ENCODE peak calls at places on chromosomes 4 and X, in four cellular contexts. One of them, this sample, is unnamed.

GRCh38 chr4:972651-973424 is 531 bp downstream of the DGKQ start:
- DNase-seq in IMR-90: no peak
- DNase-seq in H9: no peak
- DNase-seq in H1: peak
- DNase-seq in this sample: no peak

GRCh38 chr4:100188829-100189228 is 1.4 kb downstream of the DDIT4L start:
- DNase-seq in H9: no peak
- DNase-seq in IMR-90: no peak
- DNase-seq in H1: no peak
- DNase-seq in this sample: no peak

GRCh38 chr4:34362654-34363053 is 1881.7 kb downstream of the ARAP2 start:
- DNase-seq in IMR-90: no peak
- DNase-seq in H1: no peak
- DNase-seq in H9: no peak
- DNase-seq in this sample: no peak

GRCh38 chrX:71652405-71652804 is 14.9 kb upstream of the LOC101059915 start:
- DNase-seq in H1: peak
- DNase-seq in H9: no peak
- DNase-seq in IMR-90: peak
- DNase-seq in this sample: peak

GRCh38 chr4:110953898-110954297 is 331.0 kb upstream of the PITX2 start:
- DNase-seq in H9: no peak
- DNase-seq in H1: no peak
- DNase-seq in IMR-90: no peak
- DNase-seq in this sample: no peak

GRCh38 chr4:76219299-76220055 is 5.9 kb upstream of the SCARB2 start:
- DNase-seq in H9: no peak
- DNase-seq in H1: no peak
- DNase-seq in IMR-90: peak
- DNase-seq in this sample: no peak

GRCh38 chr4:7813674-7814073 is 126.0 kb downstream of the AFAP1 start:
- DNase-seq in H9: no peak
- DNase-seq in H1: no peak
- DNase-seq in IMR-90: peak
- DNase-seq in this sample: no peak

GRCh38 chrX:124530803-124531202 is 184.4 kb downstream of the SH2D1A start:
- DNase-seq in H9: no peak
- DNase-seq in IMR-90: no peak
- DNase-seq in H1: no peak
- DNase-seq in this sample: no peak

GRCh38 chrX:39766882-39767281 is 330.9 kb downstream of the BCOR start:
- DNase-seq in H9: no peak
- DNase-seq in IMR-90: no peak
- DNase-seq in H1: no peak
- DNase-seq in this sample: no peak

GRCh38 chr4:14679906-14680305 is 322.4 kb upstream of the CPEB2 start:
- DNase-seq in H1: no peak
- DNase-seq in H9: no peak
- DNase-seq in IMR-90: no peak
- DNase-seq in this sample: no peak

GRCh38 chr4:109729155-109729562 is 711 bp downstream of the PLA2G12A start:
- DNase-seq in H1: no peak
- DNase-seq in IMR-90: peak
- DNase-seq in H9: no peak
- DNase-seq in this sample: peak

GRCh38 chrX:5708209-5708608 is 520.5 kb downstream of the NLGN4X start:
- DNase-seq in H1: no peak
- DNase-seq in H9: no peak
- DNase-seq in IMR-90: no peak
- DNase-seq in this sample: no peak

GRCh38 chr4:120720354-120720753 is 202.2 kb downstream of the PRDM5 start:
- DNase-seq in IMR-90: no peak
- DNase-seq in H9: no peak
- DNase-seq in H1: no peak
- DNase-seq in this sample: no peak

GRCh38 chr4:156695163-156695562 is 276.4 kb downstream of the PDGFC start:
- DNase-seq in IMR-90: no peak
- DNase-seq in H1: no peak
- DNase-seq in H9: no peak
- DNase-seq in this sample: no peak

GRCh38 chrX:49075347-49075746 is 1.5 kb upstream of the PRAF2 start:
- DNase-seq in H1: no peak
- DNase-seq in H9: no peak
- DNase-seq in IMR-90: no peak
- DNase-seq in this sample: peak

GRCh38 chr4:83174844-83175414 is 60.4 kb upstream of the PLAC8 start:
- DNase-seq in IMR-90: no peak
- DNase-seq in H1: no peak
- DNase-seq in H9: no peak
- DNase-seq in this sample: no peak

GRCh38 chrX:63426519-63426918 is 75.4 kb upstream of the SPIN4 start:
- DNase-seq in IMR-90: no peak
- DNase-seq in H9: peak
- DNase-seq in H1: no peak
- DNase-seq in this sample: peak

GRCh38 chrX:78124304-78124703 is 15.1 kb downstream of the TAF9B start:
- DNase-seq in H1: no peak
- DNase-seq in IMR-90: no peak
- DNase-seq in H9: no peak
- DNase-seq in this sample: peak

GRCh38 chrX:46599051-46599560 is 25.5 kb downstream of the CHST7 start:
- DNase-seq in H9: no peak
- DNase-seq in H1: no peak
- DNase-seq in IMR-90: peak
- DNase-seq in this sample: no peak

GRCh38 chr4:94516999-94517398 is 65.3 kb downstream of the PDLIM5 start:
- DNase-seq in H1: no peak
- DNase-seq in IMR-90: peak
- DNase-seq in H9: no peak
- DNase-seq in this sample: no peak

GRCh38 chr4:1109898-1110506 is 3.4 kb downstream of the RNF212 start:
- DNase-seq in IMR-90: no peak
- DNase-seq in H9: no peak
- DNase-seq in H1: no peak
- DNase-seq in this sample: no peak

GRCh38 chrX:13082286-13083065 is 38.1 kb upstream of the FAM9C start:
- DNase-seq in H1: no peak
- DNase-seq in IMR-90: no peak
- DNase-seq in H9: no peak
- DNase-seq in this sample: no peak
- H4K8ac ChIP-seq in H1: no peak
- H4K8ac ChIP-seq in IMR-90: no peak
- H4K8ac ChIP-seq in H9: no peak
- H4K8ac ChIP-seq in this sample: no peak

DNA sequence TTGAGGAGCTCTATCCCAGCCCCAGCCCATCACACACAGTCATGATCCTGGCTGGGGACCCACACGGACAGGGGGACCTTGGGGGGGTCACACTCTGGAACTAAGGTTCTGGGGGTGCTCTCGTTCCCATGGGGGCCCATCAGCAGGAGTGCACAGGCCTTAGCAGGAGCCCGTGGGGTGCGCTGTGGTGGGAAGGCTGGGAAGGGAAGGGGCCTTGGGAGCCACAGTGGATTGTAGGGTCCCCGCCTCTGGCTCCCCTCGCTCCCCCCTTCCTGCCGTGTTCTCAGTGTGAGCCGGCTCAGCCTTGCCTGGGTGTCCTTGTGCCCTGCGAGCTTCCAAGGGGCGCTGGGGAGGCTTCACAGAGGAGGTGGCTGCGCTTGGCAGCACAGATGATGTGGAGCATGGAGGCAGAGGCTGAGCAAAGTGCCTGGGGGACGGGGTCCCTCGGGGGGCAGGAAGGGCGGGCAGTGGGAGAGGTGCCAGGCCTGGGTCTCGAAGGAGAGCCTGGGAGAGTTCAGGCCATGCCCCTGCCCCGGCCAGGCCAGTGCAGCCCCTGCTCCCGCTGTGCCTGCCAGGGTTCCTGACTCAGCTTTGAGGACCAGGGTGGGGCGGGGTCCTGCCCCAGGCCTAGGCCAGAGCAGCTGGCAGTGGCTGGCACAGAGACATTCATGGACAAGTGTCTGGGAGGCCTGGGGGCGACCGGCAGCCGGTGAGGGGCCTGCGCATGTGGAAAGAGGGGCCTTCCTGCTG is 5.5 kb upstream of the HGFAC start:
- DNase-seq in IMR-90: no peak
- DNase-seq in H9: no peak
- DNase-seq in H1: no peak
- DNase-seq in this sample: no peak
- H3K4ac ChIP-seq in IMR-90: peak
- H3K4ac ChIP-seq in H9: no peak
- H3K4ac ChIP-seq in H1: no peak
- H3K4ac ChIP-seq in this sample: no peak

GRCh38 chr4:124423160-124423559 is 289.4 kb downstream of the ANKRD50 start:
- DNase-seq in H9: no peak
- DNase-seq in IMR-90: peak
- DNase-seq in H1: no peak
- DNase-seq in this sample: peak
- H3K56ac ChIP-seq in H9: no peak
- H3K56ac ChIP-seq in IMR-90: no peak
- H3K56ac ChIP-seq in H1: no peak
- H3K56ac ChIP-seq in this sample: no peak

DNA sequence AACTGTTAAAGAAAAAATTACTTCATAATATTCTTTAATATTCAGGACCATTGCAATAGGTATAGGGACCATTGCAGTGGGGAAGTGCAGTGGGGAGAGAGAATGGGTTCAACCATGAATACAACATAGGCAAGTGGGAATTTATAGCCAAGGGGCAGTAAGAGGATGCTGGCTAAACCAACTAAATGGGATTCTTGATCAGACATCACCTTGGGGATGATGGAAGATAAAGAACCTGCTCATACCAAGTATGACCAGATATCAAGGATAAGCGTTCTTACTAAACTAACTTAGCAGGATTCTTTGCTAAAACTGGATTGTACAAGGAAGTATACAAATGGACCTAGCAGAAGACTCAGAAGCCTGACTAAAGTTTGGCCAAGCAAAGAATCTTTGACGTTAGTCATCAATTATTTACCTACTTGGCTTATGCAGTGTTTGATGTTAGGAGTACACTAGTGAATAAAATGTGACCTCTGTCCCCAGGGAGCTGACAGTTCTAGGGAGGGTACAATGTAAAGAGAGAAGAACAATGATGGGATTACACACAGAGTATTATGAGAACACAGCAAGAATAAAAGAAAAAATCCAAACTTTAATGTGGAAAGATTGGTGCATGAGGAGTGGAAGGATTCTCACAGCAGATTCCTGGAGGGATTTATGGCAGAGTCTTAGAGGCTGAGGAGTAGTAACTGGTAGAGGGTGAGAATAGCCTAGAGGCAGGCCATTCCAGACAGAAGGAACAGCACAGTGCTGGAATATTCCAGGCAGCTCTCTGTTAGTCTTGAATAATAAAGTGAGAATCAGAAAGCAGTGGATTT is 54.7 kb upstream of the MYOZ2 start:
- DNase-seq in IMR-90: no peak
- DNase-seq in H9: no peak
- DNase-seq in H1: no peak
- DNase-seq in this sample: no peak
- H4K8ac ChIP-seq in IMR-90: no peak
- H4K8ac ChIP-seq in H9: no peak
- H4K8ac ChIP-seq in H1: no peak
- H4K8ac ChIP-seq in this sample: no peak

GRCh38 chr4:141215972-141216761 is 4.5 kb upstream of the ZNF330 start:
- DNase-seq in H1: no peak
- DNase-seq in H9: no peak
- DNase-seq in IMR-90: no peak
- DNase-seq in this sample: no peak

GRCh38 chr4:141220271-141220654 is 432 bp upstream of the ZNF330 start:
- DNase-seq in H1: no peak
- DNase-seq in IMR-90: no peak
- DNase-seq in H9: peak
- DNase-seq in this sample: peak

GRCh38 chr4:141223418-141223817 is 2.7 kb downstream of the ZNF330 start:
- DNase-seq in H1: no peak
- DNase-seq in IMR-90: no peak
- DNase-seq in H9: no peak
- DNase-seq in this sample: no peak

GRCh38 chr4:141215030-141215429 is 5.7 kb upstream of the ZNF330 start:
- DNase-seq in IMR-90: no peak
- DNase-seq in H1: no peak
- DNase-seq in H9: no peak
- DNase-seq in this sample: no peak

DNA sequence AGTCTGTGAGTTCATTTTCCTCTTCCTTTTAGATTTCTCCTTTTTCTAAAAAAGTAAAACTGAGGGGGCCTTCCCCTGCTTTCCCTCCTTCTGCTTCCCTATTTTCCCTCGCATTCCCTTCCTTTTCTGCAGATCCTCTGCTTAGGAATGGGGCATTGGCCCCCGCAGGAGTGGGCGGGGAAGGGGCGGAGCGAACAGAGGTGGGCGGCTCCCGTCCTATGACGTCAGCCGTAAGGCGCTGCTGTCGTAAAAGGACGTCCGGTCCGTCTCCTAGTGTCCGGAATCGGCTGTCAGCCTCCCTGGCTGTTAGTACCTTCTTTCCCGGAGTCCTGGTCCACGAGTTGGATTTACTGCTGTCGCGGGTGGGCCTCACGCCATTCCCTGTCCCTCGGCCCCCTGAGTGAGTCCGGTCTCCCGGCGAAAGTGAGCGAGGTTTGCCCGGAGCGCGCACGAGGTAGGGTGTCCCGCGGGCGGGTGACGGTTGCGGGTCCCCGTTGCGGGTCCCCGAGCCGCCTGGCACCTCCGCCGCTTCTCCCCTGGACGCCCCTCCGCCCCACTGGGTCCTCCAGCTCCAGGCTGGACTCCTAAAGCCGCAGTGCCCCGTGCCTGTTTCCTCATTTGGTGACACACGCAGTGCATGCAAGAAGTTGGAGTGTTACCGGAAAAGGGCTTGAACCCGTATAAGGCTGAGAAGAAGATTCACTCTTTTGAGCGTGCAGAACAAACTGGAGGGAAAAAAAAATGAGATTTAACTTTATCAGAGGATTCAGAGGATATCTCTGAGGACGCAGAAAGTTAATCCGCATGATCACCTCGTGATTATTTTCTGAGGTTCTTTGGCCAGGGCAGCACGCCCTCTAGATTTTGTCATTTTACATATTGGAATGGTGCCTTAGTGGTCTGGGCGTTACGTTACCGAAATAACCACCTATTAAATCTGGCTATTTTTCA is at the start of gene ZNF330:
- DNase-seq in H9: peak
- DNase-seq in IMR-90: peak
- DNase-seq in H1: peak
- DNase-seq in this sample: peak
- H3K4ac ChIP-seq in H9: no peak
- H3K4ac ChIP-seq in IMR-90: peak
- H3K4ac ChIP-seq in H1: no peak
- H3K4ac ChIP-seq in this sample: peak